ENCODE peak calls at places on chromosomes 2 and 18, in six cellular contexts. One of them, this sample, is unnamed.

GRCh38 chr2:143397886-143398614 is 268.8 kb downstream of the ARHGAP15 start:
- DNase-seq in kidney: no peak
- DNase-seq in heart right ventricle: no peak
- DNase-seq in HepG2: no peak
- DNase-seq in tibial artery: no peak
- DNase-seq in left ventricle myocardium inferior: no peak
- DNase-seq in this sample: no peak

GRCh38 chr2:64873472-64873924 is 115.7 kb upstream of the SLC1A4 start:
- DNase-seq in kidney: peak; percentile 90
- DNase-seq in heart right ventricle: peak; percentile 84
- DNase-seq in HepG2: peak; percentile 53
- DNase-seq in tibial artery: peak; percentile 69
- DNase-seq in left ventricle myocardium inferior: peak; percentile 78
- DNase-seq in this sample: peak; percentile 89

GRCh38 chr2:11738589-11739436 is 7.6 kb upstream of the LPIN1 start:
- DNase-seq in kidney: peak; percentile 74
- DNase-seq in heart right ventricle: peak; percentile 64
- DNase-seq in HepG2: peak; percentile 75
- DNase-seq in tibial artery: peak; percentile 90
- DNase-seq in left ventricle myocardium inferior: peak; percentile 61
- DNase-seq in this sample: peak; percentile 75

GRCh38 chr2:196170681-196171247 is 614 bp downstream of the STK17B start:
- DNase-seq in kidney: peak; percentile 88
- DNase-seq in heart right ventricle: peak; percentile 40
- DNase-seq in HepG2: peak; percentile 9
- DNase-seq in tibial artery: peak; percentile 25
- DNase-seq in left ventricle myocardium inferior: peak; percentile 30
- DNase-seq in this sample: peak; percentile 72

GRCh38 chr2:64165696-64166095 is 21.5 kb upstream of the PELI1 start:
- DNase-seq in kidney: no peak
- DNase-seq in heart right ventricle: no peak
- DNase-seq in HepG2: no peak
- DNase-seq in tibial artery: no peak
- DNase-seq in left ventricle myocardium inferior: no peak
- DNase-seq in this sample: no peak

GRCh38 chr18:5519448-5520362 is 24.1 kb downstream of the EPB41L3 start:
- DNase-seq in kidney: no peak
- DNase-seq in heart right ventricle: no peak
- DNase-seq in HepG2: no peak
- DNase-seq in tibial artery: no peak
- DNase-seq in left ventricle myocardium inferior: no peak
- DNase-seq in this sample: no peak

GRCh38 chr2:208792766-208793165 is 386.2 kb downstream of the PTH2R start:
- DNase-seq in kidney: no peak
- DNase-seq in heart right ventricle: no peak
- DNase-seq in HepG2: no peak
- DNase-seq in tibial artery: no peak
- DNase-seq in left ventricle myocardium inferior: no peak
- DNase-seq in this sample: no peak

GRCh38 chr2:226123307-226123706 is 676.3 kb downstream of the IRS1 start:
- DNase-seq in kidney: no peak
- DNase-seq in heart right ventricle: no peak
- DNase-seq in HepG2: no peak
- DNase-seq in tibial artery: no peak
- DNase-seq in left ventricle myocardium inferior: no peak
- DNase-seq in this sample: no peak

GRCh38 chr2:218146056-218146455 is 20.2 kb downstream of the CXCR2 start:
- DNase-seq in kidney: no peak
- DNase-seq in heart right ventricle: no peak
- DNase-seq in HepG2: no peak
- DNase-seq in tibial artery: no peak
- DNase-seq in left ventricle myocardium inferior: no peak
- DNase-seq in this sample: no peak

GRCh38 chr18:2964349-2965010 is 48.5 kb downstream of the LPIN2 start:
- DNase-seq in kidney: no peak
- DNase-seq in heart right ventricle: no peak
- DNase-seq in HepG2: no peak
- DNase-seq in tibial artery: no peak
- DNase-seq in left ventricle myocardium inferior: no peak
- DNase-seq in this sample: no peak

GRCh38 chr18:2959341-2959740 is 53.6 kb downstream of the LPIN2 start:
- DNase-seq in kidney: no peak
- DNase-seq in heart right ventricle: no peak
- DNase-seq in HepG2: no peak
- DNase-seq in tibial artery: no peak
- DNase-seq in left ventricle myocardium inferior: no peak
- DNase-seq in this sample: no peak

GRCh38 chr18:2960983-2961696 is 51.8 kb downstream of the LPIN2 start:
- DNase-seq in kidney: no peak
- DNase-seq in heart right ventricle: no peak
- DNase-seq in HepG2: no peak
- DNase-seq in tibial artery: no peak
- DNase-seq in left ventricle myocardium inferior: no peak
- DNase-seq in this sample: no peak

GRCh38 chr18:2963048-2963447 is 49.9 kb downstream of the LPIN2 start:
- DNase-seq in kidney: no peak
- DNase-seq in heart right ventricle: no peak
- DNase-seq in HepG2: no peak
- DNase-seq in tibial artery: no peak
- DNase-seq in left ventricle myocardium inferior: no peak
- DNase-seq in this sample: no peak

GRCh38 chr18:2961828-2962227 is 51.1 kb downstream of the LPIN2 start:
- DNase-seq in kidney: no peak
- DNase-seq in heart right ventricle: no peak
- DNase-seq in HepG2: no peak
- DNase-seq in tibial artery: peak; percentile 52
- DNase-seq in left ventricle myocardium inferior: no peak
- DNase-seq in this sample: no peak
- H3K4me1 ChIP-seq in kidney: peaks cover 30% of the 10 kb centered on the region
- H3K4me1 ChIP-seq in heart right ventricle: peaks cover 26% of the 10 kb centered on the region
- H3K4me1 ChIP-seq in HepG2: peaks cover 61% of the 10 kb centered on the region
- H3K4me1 ChIP-seq in tibial artery: no peaks in the 10 kb centered on the region
- H3K4me1 ChIP-seq in left ventricle myocardium inferior: peaks cover 58% of the 10 kb centered on the region
- H3K4me1 ChIP-seq in this sample: peaks cover 54% of the 10 kb centered on the region

GRCh38 chr2:10448208-10448645 is at the start of gene ODC1:
- DNase-seq in kidney: peak; percentile 99
- DNase-seq in heart right ventricle: peak; percentile 94
- DNase-seq in HepG2: peak; percentile 88
- DNase-seq in tibial artery: peak; percentile 96
- DNase-seq in left ventricle myocardium inferior: peak; percentile 93
- DNase-seq in this sample: peak; percentile 98

GRCh38 chr2:10448646-10449480 is 736 bp upstream of the ODC1 start:
- DNase-seq in kidney: peak; percentile 97
- DNase-seq in heart right ventricle: peak; percentile 26
- DNase-seq in HepG2: peak; percentile 90
- DNase-seq in tibial artery: peak; percentile 83
- DNase-seq in left ventricle myocardium inferior: peak; percentile 88
- DNase-seq in this sample: peak; percentile 94

GRCh38 chr2:10447300-10448207 is 573 bp downstream of the ODC1 start:
- DNase-seq in kidney: no peak
- DNase-seq in heart right ventricle: no peak
- DNase-seq in HepG2: peak; percentile 38
- DNase-seq in tibial artery: peak; percentile 47
- DNase-seq in left ventricle myocardium inferior: no peak
- DNase-seq in this sample: peak; percentile 83

GRCh38 chr2:10444463-10444862 is 3.7 kb downstream of the ODC1 start:
- DNase-seq in kidney: no peak
- DNase-seq in heart right ventricle: no peak
- DNase-seq in HepG2: no peak
- DNase-seq in tibial artery: no peak
- DNase-seq in left ventricle myocardium inferior: no peak
- DNase-seq in this sample: no peak

GRCh38 chr2:10446631-10447030 is 1.5 kb downstream of the ODC1 start:
- DNase-seq in kidney: no peak
- DNase-seq in heart right ventricle: no peak
- DNase-seq in HepG2: no peak
- DNase-seq in tibial artery: no peak
- DNase-seq in left ventricle myocardium inferior: no peak
- DNase-seq in this sample: no peak
- H3K4me3 ChIP-seq in kidney: peak overlapping the region; percentile 81
- H3K4me3 ChIP-seq in heart right ventricle: peak overlapping the region; percentile 80
- H3K4me3 ChIP-seq in HepG2: peak overlapping the region; percentile 49
- H3K4me3 ChIP-seq in tibial artery: peak overlapping the region; percentile 78
- H3K4me3 ChIP-seq in left ventricle myocardium inferior: no peak overlapping the region
- H3K4me3 ChIP-seq in this sample: peak overlapping the region; percentile 65

DNA sequence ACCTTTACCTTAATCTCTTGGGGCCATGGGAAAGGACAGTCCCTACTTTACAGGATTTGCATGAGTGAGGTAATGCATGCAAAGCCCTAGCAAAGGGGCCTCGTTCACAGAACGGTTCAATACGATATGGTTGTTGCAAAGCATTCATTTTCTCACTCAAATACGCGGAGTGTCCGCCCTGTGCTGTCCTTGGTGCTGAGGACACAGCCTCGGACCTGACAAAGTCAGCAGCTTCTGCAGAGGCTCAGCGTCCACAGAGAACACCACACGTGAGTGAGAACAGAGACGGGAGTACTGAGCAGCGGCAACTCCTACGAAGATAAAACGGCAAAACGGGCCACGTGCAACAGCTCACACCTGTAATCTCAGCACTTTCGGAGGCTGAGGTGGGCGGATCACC is 125.6 kb downstream of the EIPR1 start:
- DNase-seq in kidney: no peak
- DNase-seq in heart right ventricle: no peak
- DNase-seq in HepG2: no peak
- DNase-seq in tibial artery: no peak
- DNase-seq in left ventricle myocardium inferior: no peak
- DNase-seq in this sample: no peak
- H3K4me1 ChIP-seq in kidney: no peaks in the 10 kb centered on the region
- H3K4me1 ChIP-seq in heart right ventricle: no peaks in the 10 kb centered on the region
- H3K4me1 ChIP-seq in HepG2: peaks cover 27% of the 10 kb centered on the region
- H3K4me1 ChIP-seq in tibial artery: no peaks in the 10 kb centered on the region
- H3K4me1 ChIP-seq in left ventricle myocardium inferior: peaks cover 9% of the 10 kb centered on the region
- H3K4me1 ChIP-seq in this sample: no peaks in the 10 kb centered on the region

GRCh38 chr2:31299547-31299946 is 65.6 kb downstream of the EHD3 start:
- DNase-seq in kidney: no peak
- DNase-seq in heart right ventricle: no peak
- DNase-seq in HepG2: no peak
- DNase-seq in tibial artery: no peak
- DNase-seq in left ventricle myocardium inferior: no peak
- DNase-seq in this sample: no peak

GRCh38 chr2:31297751-31298150 is 63.8 kb downstream of the EHD3 start:
- DNase-seq in kidney: no peak
- DNase-seq in heart right ventricle: no peak
- DNase-seq in HepG2: no peak
- DNase-seq in tibial artery: no peak
- DNase-seq in left ventricle myocardium inferior: no peak
- DNase-seq in this sample: no peak

GRCh38 chr2:31296641-31297287 is 62.8 kb downstream of the EHD3 start:
- DNase-seq in kidney: no peak
- DNase-seq in heart right ventricle: no peak
- DNase-seq in HepG2: no peak
- DNase-seq in tibial artery: no peak
- DNase-seq in left ventricle myocardium inferior: no peak
- DNase-seq in this sample: no peak

GRCh38 chr2:31302940-31303563 is 69.1 kb downstream of the EHD3 start:
- DNase-seq in kidney: no peak
- DNase-seq in heart right ventricle: peak; percentile 51
- DNase-seq in HepG2: no peak
- DNase-seq in tibial artery: no peak
- DNase-seq in left ventricle myocardium inferior: peak; percentile 63
- DNase-seq in this sample: no peak

DNA sequence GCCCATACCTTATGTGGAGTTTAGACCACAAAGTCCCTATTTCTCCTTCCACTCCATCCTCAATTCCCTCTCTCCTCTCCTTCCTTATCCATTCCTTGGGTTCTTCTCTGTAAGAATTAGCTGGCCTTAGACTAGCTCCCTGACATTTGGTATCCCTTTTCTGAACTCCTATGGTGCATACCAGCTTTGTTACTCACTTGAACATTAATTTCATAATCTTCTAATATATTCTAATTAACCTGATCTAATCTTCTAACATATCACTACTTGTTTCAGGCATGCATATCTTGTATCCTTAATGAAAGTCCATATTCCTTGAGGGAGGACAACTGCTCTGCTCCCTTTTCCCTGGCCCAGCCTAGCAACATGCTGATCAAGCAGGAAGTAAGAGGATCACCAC is 66.4 kb downstream of the EHD3 start:
- DNase-seq in kidney: no peak
- DNase-seq in heart right ventricle: no peak
- DNase-seq in HepG2: no peak
- DNase-seq in tibial artery: no peak
- DNase-seq in left ventricle myocardium inferior: no peak
- DNase-seq in this sample: no peak
- H3K4me3 ChIP-seq in kidney: no peak overlapping the region
- H3K4me3 ChIP-seq in heart right ventricle: no peak overlapping the region
- H3K4me3 ChIP-seq in HepG2: no peak overlapping the region
- H3K4me3 ChIP-seq in tibial artery: no peak overlapping the region
- H3K4me3 ChIP-seq in left ventricle myocardium inferior: no peak overlapping the region
- H3K4me3 ChIP-seq in this sample: no peak overlapping the region

DNA sequence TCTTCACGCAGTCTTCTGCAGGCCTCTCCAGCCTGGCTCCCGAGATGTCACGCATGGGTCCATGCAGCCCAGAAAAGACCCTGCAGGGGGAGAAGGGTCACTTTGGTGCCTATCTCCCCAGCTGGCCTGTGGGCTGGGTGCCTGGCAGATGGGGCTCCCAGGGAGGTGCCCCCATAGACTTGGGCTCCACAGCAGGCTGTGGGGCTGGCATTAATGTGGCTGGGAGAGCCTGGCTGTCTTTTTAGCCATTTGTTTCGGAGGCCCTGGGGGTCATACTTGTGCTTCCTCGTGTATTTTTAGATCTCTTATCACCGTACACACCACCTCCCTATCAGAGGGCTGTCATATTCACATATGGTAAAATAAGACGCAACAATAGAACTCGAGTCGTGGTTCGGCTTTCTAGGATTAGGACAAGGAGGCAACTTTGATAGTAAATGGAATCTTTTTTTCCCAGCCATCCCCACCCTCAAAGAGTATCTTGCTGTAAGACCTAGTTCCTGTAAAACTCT is 74.5 kb downstream of the LRRFIP1 start:
- DNase-seq in kidney: no peak
- DNase-seq in heart right ventricle: no peak
- DNase-seq in HepG2: no peak
- DNase-seq in tibial artery: no peak
- DNase-seq in left ventricle myocardium inferior: no peak
- DNase-seq in this sample: no peak
- H3K4me1 ChIP-seq in kidney: peaks cover 51% of the 10 kb centered on the region
- H3K4me1 ChIP-seq in heart right ventricle: peaks cover 97% of the 10 kb centered on the region
- H3K4me1 ChIP-seq in HepG2: peaks cover 40% of the 10 kb centered on the region
- H3K4me1 ChIP-seq in tibial artery: no peaks in the 10 kb centered on the region
- H3K4me1 ChIP-seq in left ventricle myocardium inferior: peaks cover 100% of the 10 kb centered on the region
- H3K4me1 ChIP-seq in this sample: peaks cover 100% of the 10 kb centered on the region

GRCh38 chr2:108809936-108810335 is 23.4 kb downstream of the CCDC138 start:
- DNase-seq in kidney: no peak
- DNase-seq in heart right ventricle: no peak
- DNase-seq in HepG2: no peak
- DNase-seq in tibial artery: no peak
- DNase-seq in left ventricle myocardium inferior: no peak
- DNase-seq in this sample: no peak
- H3K4me3 ChIP-seq in kidney: no peak overlapping the region
- H3K4me3 ChIP-seq in heart right ventricle: no peak overlapping the region
- H3K4me3 ChIP-seq in HepG2: no peak overlapping the region
- H3K4me3 ChIP-seq in tibial artery: no peak overlapping the region
- H3K4me3 ChIP-seq in left ventricle myocardium inferior: no peak overlapping the region
- H3K4me3 ChIP-seq in this sample: no peak overlapping the region

This sample was measured in lower lobe of right lung.